ENCODE peak calls at places on chromosome 1, in four cellular contexts. One of them, this sample, is unnamed.

GRCh38 chr1:54289061-54289938 is 89.3 kb downstream of the MRPL37 start:
- DNase-seq in A549: no peak
- DNase-seq in right lobe of liver: no peak
- DNase-seq in K562: no peak
- DNase-seq in this sample: no peak

GRCh38 chr1:39892611-39893595 is 8.8 kb downstream of the MYCL start:
- DNase-seq in K562: peak; percentile 69
- DNase-seq in A549: peak; percentile 22
- DNase-seq in right lobe of liver: no peak
- DNase-seq in this sample: no peak

GRCh38 chr1:161092621-161093028 is 3.3 kb upstream of the NECTIN4 start:
- DNase-seq in K562: no peak
- DNase-seq in right lobe of liver: no peak
- DNase-seq in A549: no peak
- DNase-seq in this sample: no peak

GRCh38 chr1:147882535-147882934 is 20.1 kb upstream of the GJA8 start:
- DNase-seq in K562: no peak
- DNase-seq in A549: no peak
- DNase-seq in right lobe of liver: no peak
- DNase-seq in this sample: no peak

GRCh38 chr1:203289281-203289981 is 15.9 kb upstream of the BTG2 start:
- DNase-seq in A549: no peak
- DNase-seq in K562: peak; percentile 71
- DNase-seq in right lobe of liver: no peak
- DNase-seq in this sample: peak; percentile 53

GRCh38 chr1:155640367-155640766 is 30.3 kb downstream of the MSTO1 start:
- DNase-seq in A549: no peak
- DNase-seq in right lobe of liver: no peak
- DNase-seq in K562: no peak
- DNase-seq in this sample: no peak

GRCh38 chr1:155649689-155650088 is 38.9 kb downstream of the YY1AP1 start:
- DNase-seq in K562: no peak
- DNase-seq in A549: no peak
- DNase-seq in right lobe of liver: no peak
- DNase-seq in this sample: no peak

GRCh38 chr1:15213333-15213732 is 33.7 kb upstream of the FHAD1 start:
- DNase-seq in K562: no peak
- DNase-seq in A549: no peak
- DNase-seq in right lobe of liver: no peak
- DNase-seq in this sample: peak; percentile 70

GRCh38 chr1:15196807-15197530 is 43.4 kb downstream of the TMEM51 start:
- DNase-seq in K562: no peak
- DNase-seq in A549: no peak
- DNase-seq in right lobe of liver: no peak
- DNase-seq in this sample: no peak

GRCh38 chr1:111704776-111705175 is 34.4 kb downstream of the INKA2 start:
- DNase-seq in K562: peak; percentile 42
- DNase-seq in right lobe of liver: no peak
- DNase-seq in A549: no peak
- DNase-seq in this sample: no peak

GRCh38 chr1:41122851-41123518 is 101.5 kb upstream of the SLFNL1 start:
- DNase-seq in A549: peak; percentile 21
- DNase-seq in K562: peak; percentile 37
- DNase-seq in right lobe of liver: no peak
- DNase-seq in this sample: peak; percentile 35

GRCh38 chr1:200738348-200738732 is 353 bp upstream of the CAMSAP2 start:
- DNase-seq in right lobe of liver: no peak
- DNase-seq in A549: no peak
- DNase-seq in K562: no peak
- DNase-seq in this sample: no peak

GRCh38 chr1:1085171-1085841 is 11.2 kb upstream of the RNF223 start:
- DNase-seq in A549: no peak
- DNase-seq in K562: no peak
- DNase-seq in right lobe of liver: no peak
- DNase-seq in this sample: no peak

GRCh38 chr1:182069028-182069466 is 7.5 kb upstream of the ZNF648 start:
- DNase-seq in K562: peak; percentile 83
- DNase-seq in right lobe of liver: peak; percentile 54
- DNase-seq in A549: peak; percentile 90
- DNase-seq in this sample: peak; percentile 81

DNA sequence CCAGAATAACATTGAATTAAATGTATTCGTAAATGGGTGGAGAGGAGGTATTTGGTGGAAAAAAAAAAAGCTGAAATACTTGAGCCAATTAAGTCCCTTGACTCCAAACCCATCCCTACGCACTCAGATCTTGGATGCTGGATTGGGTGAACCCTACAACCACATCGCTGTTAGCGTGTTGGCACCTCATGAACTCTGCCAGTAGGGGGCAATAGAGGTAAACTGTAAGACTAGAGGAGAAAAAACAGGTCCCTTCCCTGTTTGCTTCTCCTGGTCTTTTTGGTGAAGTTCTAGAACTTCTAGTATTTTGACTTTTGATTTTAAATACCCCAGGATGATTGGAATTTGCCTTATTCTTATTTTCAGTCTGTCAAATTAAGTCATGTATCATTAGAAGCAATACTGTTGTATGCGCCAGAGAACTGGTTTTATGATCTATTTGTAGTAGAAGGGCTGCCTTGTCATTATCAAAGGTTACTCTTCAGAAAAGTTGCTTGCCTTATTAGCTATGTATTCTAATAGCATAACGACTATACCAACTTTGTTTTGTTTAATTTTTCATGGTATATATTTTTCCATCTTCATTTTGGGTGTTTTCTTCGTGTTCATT is 1.9 kb upstream of the OR13G1 start:
- DNase-seq in A549: peak; percentile 2
- DNase-seq in right lobe of liver: no peak
- DNase-seq in K562: peak; percentile 52
- DNase-seq in this sample: peak; percentile 74
- TF ChIP-seq CTCF in A549: peak; percentile 20
- TF ChIP-seq CTCF in right lobe of liver: peak; percentile 79
- TF ChIP-seq CTCF in K562: peak; percentile 87
- TF ChIP-seq CTCF in this sample: peak; percentile 44

DNA sequence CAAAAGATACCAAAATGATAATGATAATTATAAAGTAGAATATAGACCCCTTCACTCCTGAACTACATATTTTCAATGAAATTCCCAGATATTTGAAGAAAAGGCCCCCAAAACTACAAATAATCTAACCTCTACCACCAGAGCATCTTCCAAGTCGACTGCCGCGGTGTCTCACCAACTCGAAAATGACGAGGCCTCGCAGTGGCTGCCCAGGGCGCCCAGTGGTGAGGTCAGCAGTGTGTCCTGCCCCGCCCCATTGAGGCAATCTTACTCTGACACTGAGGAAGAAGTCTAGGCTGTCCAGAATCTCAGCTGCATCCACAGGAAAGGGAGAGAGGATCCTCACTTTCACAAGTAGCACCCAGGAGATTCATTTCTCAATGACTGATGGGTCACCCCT is 5.2 kb downstream of the DUSP10 start:
- DNase-seq in K562: no peak
- DNase-seq in right lobe of liver: no peak
- DNase-seq in A549: no peak
- DNase-seq in this sample: no peak
- TF ChIP-seq POLR2A in K562: no peak
- TF ChIP-seq POLR2A in right lobe of liver: no peak
- TF ChIP-seq POLR2A in A549: no peak
- TF ChIP-seq POLR2A in this sample: no peak

DNA sequence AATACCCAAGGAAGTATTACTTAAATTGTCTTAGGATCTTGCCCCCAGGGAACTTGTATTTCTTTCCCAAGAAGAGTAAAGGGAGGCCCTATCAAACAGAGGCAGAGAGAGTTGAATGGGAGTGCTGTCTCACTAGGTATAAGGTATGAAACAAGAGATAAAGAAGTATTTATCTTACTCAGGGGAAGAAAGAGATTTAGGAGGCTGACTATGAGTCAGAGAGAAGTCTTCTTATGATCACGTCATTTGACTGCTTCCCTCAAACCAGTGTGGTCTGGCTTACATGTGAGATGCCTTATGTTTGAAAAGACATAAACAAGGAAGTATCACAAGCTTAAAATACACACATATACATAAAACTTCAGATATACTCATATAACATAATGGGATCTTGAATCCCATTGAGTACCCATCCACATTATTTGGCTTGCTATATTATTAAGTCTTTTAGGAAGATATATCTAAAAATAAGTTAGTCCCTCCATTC is 29.6 kb downstream of the DUSP10 start:
- DNase-seq in K562: peak; percentile 32
- DNase-seq in A549: peak; percentile 13
- DNase-seq in right lobe of liver: no peak
- DNase-seq in this sample: no peak
- H3K4me1 ChIP-seq in K562: peaks cover 83% of the 10 kb centered on the region
- H3K4me1 ChIP-seq in A549: peaks cover 87% of the 10 kb centered on the region
- H3K4me1 ChIP-seq in right lobe of liver: peaks cover 82% of the 10 kb centered on the region
- H3K4me1 ChIP-seq in this sample: no peaks in the 10 kb centered on the region

GRCh38 chr1:85144351-85144750 is 56.5 kb downstream of the SYDE2 start:
- DNase-seq in K562: no peak
- DNase-seq in right lobe of liver: no peak
- DNase-seq in A549: no peak
- DNase-seq in this sample: no peak

GRCh38 chr1:85149805-85150204 is 51.0 kb downstream of the SYDE2 start:
- DNase-seq in right lobe of liver: no peak
- DNase-seq in K562: no peak
- DNase-seq in A549: no peak
- DNase-seq in this sample: no peak

GRCh38 chr1:85148524-85149250 is 52.1 kb downstream of the SYDE2 start:
- DNase-seq in K562: no peak
- DNase-seq in right lobe of liver: no peak
- DNase-seq in A549: no peak
- DNase-seq in this sample: no peak

GRCh38 chr1:85142753-85143152 is 58.1 kb downstream of the SYDE2 start:
- DNase-seq in right lobe of liver: peak; percentile 92
- DNase-seq in A549: no peak
- DNase-seq in K562: no peak
- DNase-seq in this sample: no peak

DNA sequence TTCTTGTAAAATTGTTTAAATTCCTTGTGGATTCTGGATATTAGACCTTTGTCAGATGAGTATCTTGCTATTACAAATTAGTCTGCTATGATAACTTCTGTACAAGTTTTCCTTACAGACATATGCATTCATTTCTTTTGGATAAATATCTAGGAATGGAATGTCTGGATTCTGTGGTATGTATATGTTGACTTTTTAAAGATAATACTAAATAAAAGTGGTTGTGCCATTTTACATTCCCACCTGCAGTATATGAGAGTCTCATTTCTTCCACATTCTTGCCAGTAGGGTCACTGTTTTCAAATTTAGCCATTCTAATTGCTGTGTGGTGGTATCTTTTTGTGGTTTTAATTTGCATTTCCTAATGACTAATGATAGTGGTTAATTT is 53.9 kb downstream of the SYDE2 start:
- DNase-seq in K562: no peak
- DNase-seq in right lobe of liver: no peak
- DNase-seq in A549: no peak
- DNase-seq in this sample: no peak
- TF ChIP-seq CTCF in K562: no peak
- TF ChIP-seq CTCF in right lobe of liver: no peak
- TF ChIP-seq CTCF in A549: no peak
- TF ChIP-seq CTCF in this sample: no peak

This sample was measured in testis.